ENCODE peak calls at places on chromosomes 2 and 18, in seven cellular contexts. N, I, J, W, D, P and H are unnamed samples.

GRCh38 chr2:239594772-239595608 is 194.2 kb upstream of the HDAC4 start:
- DNase-seq in P (no peak), W (no peak), D (no peak), N (no peak), J (no peak), I (no peak), H (no peak)

GRCh38 chr2:210528716-210529115 is 27.7 kb upstream of the CPS1 start:
- DNase-seq in W (no peak), J (no peak), P (no peak), I (no peak), D (no peak), N (no peak), H (no peak)

GRCh38 chr2:120771556-120772208 is 36.0 kb downstream of the GLI2 start:
- DNase-seq in D (peak; percentile 95), P (peak; percentile 92), I (no peak), W (no peak), N (no peak), J (no peak), H (no peak)

GRCh38 chr2:53509827-53510785 is 257.5 kb upstream of the CHAC2 start:
- DNase-seq in P (no peak), J (no peak), D (no peak), I (no peak), N (no peak), W (no peak), H (no peak)

GRCh38 chr2:61715501-61715900 is 138.4 kb downstream of the FAM161A start:
- DNase-seq in N (no peak), J (no peak), I (no peak), P (no peak), D (no peak), W (no peak), H (no peak)

GRCh38 chr18:66900837-66901236 is 296.9 kb upstream of the CDH19 start:
- DNase-seq in W (no peak), D (no peak), P (no peak), N (no peak), I (no peak), J (no peak), H (no peak)

GRCh38 chr2:45178854-45179253 is 169.6 kb upstream of the SIX2 start:
- DNase-seq in J (no peak), W (no peak), N (no peak), P (no peak), I (no peak), D (peak; percentile 35), H (no peak)

GRCh38 chr2:42754021-42754775 is 9.7 kb downstream of the OXER1 start:
- DNase-seq in N (no peak), J (no peak), I (no peak), W (peak; percentile 50), D (no peak), P (no peak), H (no peak)

GRCh38 chr2:215528555-215528954 is 92.7 kb upstream of the FN1 start:
- DNase-seq in D (peak; percentile 67), P (peak; percentile 49), I (no peak), N (no peak), W (no peak), J (no peak), H (no peak)